ENCODE peak calls at places on chromosome 22, in nine cellular contexts. N, H, Q, K, B, P, J, A and O are unnamed samples.

GRCh38 chr22:23264610-23265388 is 84.5 kb downstream of the BCR start:
- DNase-seq in J (no peak), P (no peak), N (no peak), H (no peak), B (no peak), K (no peak), A (no peak), Q (no peak), O (no peak)

GRCh38 chr22:40107244-40107643 is 70.5 kb upstream of the TNRC6B start:
- DNase-seq in B (no peak), A (no peak), H (no peak), Q (no peak), J (no peak), P (peak), K (no peak), N (peak), O (no peak)

GRCh38 chr22:28801845-28802594 is 1.7 kb upstream of the XBP1 start:
- DNase-seq in K (no peak), J (no peak), B (no peak), Q (no peak), N (no peak), P (no peak), H (no peak), A (peak), O (peak)

GRCh38 chr22:38214248-38215056 is 12.7 kb downstream of the MAFF start:
- DNase-seq in J (peak), B (peak), P (peak), N (no peak), A (peak), H (peak), K (no peak), Q (peak), O (no peak)

GRCh38 chr22:49420651-49421050 is 407.0 kb downstream of the BRD1 start:
- DNase-seq in A (no peak), Q (no peak), N (no peak), H (no peak), P (no peak), B (no peak), J (no peak), K (no peak), O (no peak)

GRCh38 chr22:45310331-45311032 is 748 bp downstream of the FAM118A start:
- DNase-seq in Q (peak), A (no peak), N (no peak), J (no peak), H (no peak), B (no peak), K (no peak), P (no peak), O (peak)

GRCh38 chr22:25176799-25177198 is 22.9 kb upstream of the CRYBB3 start:
- DNase-seq in P (no peak), K (no peak), A (peak), Q (no peak), H (no peak), J (no peak), N (no peak), B (no peak), O (no peak)

GRCh38 chr22:42862045-42862734 is 5.1 kb upstream of the ARFGAP3 start:
- DNase-seq in B (no peak), H (no peak), Q (no peak), J (no peak), A (no peak), P (no peak), K (no peak), N (peak), O (no peak)

GRCh38 chr22:48798281-48799226 is 1029.1 kb downstream of the BRD1 start:
- DNase-seq in A (no peak), Q (peak), N (no peak), P (no peak), K (no peak), H (no peak), B (no peak), J (no peak), O (no peak)

GRCh38 chr22:35198738-35199137 is 58.6 kb upstream of the HMGXB4 start:
- DNase-seq in Q (no peak), H (no peak), K (no peak), J (no peak), N (no peak), P (no peak), B (no peak), A (no peak), O (no peak)

GRCh38 chr22:50206599-50206998 is 5.8 kb downstream of the SELENOO start:
- DNase-seq in N (peak), P (peak), K (peak), H (peak), Q (peak), A (peak), J (no peak), B (peak), O (peak)

GRCh38 chr22:22037740-22038139 is 55.2 kb upstream of the TOP3B start:
- DNase-seq in B (no peak), A (no peak), Q (no peak), H (peak), J (no peak), K (no peak), N (peak), P (peak), O (peak)

GRCh38 chr22:23520875-23521441 is 59.1 kb downstream of the IGLL1 start:
- DNase-seq in P (peak), Q (peak), A (peak), H (no peak), J (no peak), N (no peak), K (no peak), B (peak), O (peak)

GRCh38 chr22:49502126-49502826 is 325.4 kb downstream of the BRD1 start:
- DNase-seq in J (no peak), Q (no peak), P (no peak), N (no peak), K (no peak), H (no peak), A (no peak), B (no peak), O (no peak)

GRCh38 chr22:50286701-50287318 is 16.6 kb upstream of the MAPK11 start:
- DNase-seq in N (no peak), B (no peak), A (no peak), J (no peak), K (no peak), Q (no peak), P (no peak), H (no peak), O (no peak)

GRCh38 chr22:30857103-30857502 is 111.5 kb downstream of the MORC2 start:
- DNase-seq in H (peak), B (no peak), P (no peak), K (no peak), Q (no peak), A (no peak), J (no peak), N (no peak), O (no peak)

GRCh38 chr22:27982630-27983180 is 63.6 kb upstream of the PITPNB start:
- DNase-seq in H (no peak), P (no peak), J (no peak), N (no peak), Q (no peak), B (no peak), K (no peak), A (no peak), O (no peak)

GRCh38 chr22:39658367-39658766 is 87.8 kb downstream of the CACNA1I start:
- DNase-seq in K (no peak), A (no peak), N (no peak), B (no peak), P (no peak), H (no peak), Q (no peak), J (peak), O (no peak)

GRCh38 chr22:31857247-31857646 is 87.1 kb upstream of the YWHAH start:
- DNase-seq in Q (peak), A (no peak), B (peak), N (no peak), K (no peak), J (no peak), H (peak), P (no peak), O (no peak)

GRCh38 chr22:29811377-29811776 is 26.7 kb downstream of the ASCC2 start:
- DNase-seq in B (no peak), H (no peak), Q (no peak), J (no peak), K (no peak), A (no peak), N (no peak), P (no peak), O (no peak)

GRCh38 chr22:20953668-20954500 is 13.2 kb upstream of the AIFM3 start:
- DNase-seq in B (no peak), K (no peak), A (no peak), P (no peak), N (peak), J (no peak), Q (no peak), H (no peak), O (no peak)

GRCh38 chr22:37731804-37732471 is 35.1 kb downstream of the TRIOBP start:
- DNase-seq in J (no peak), A (no peak), Q (no peak), P (no peak), B (no peak), K (no peak), H (no peak), N (no peak), O (no peak)

GRCh38 chr22:44100411-44100810 is 76.3 kb downstream of the PARVB start:
- DNase-seq in K (no peak), B (no peak), H (no peak), J (no peak), A (no peak), Q (no peak), N (no peak), P (no peak), O (no peak)

GRCh38 chr22:46696225-46696518 is 41.9 kb downstream of the CERK start:
- DNase-seq in P (no peak), N (no peak), J (no peak), B (no peak), Q (no peak), K (no peak), A (no peak), H (no peak), O (no peak)

GRCh38 chr22:22552630-22553029 is 6.4 kb downstream of the PRAME start:
- DNase-seq in Q (no peak), N (no peak), A (no peak), J (no peak), B (peak), P (peak), K (no peak), H (no peak), O (no peak)

GRCh38 chr22:35170716-35171697 is 86.3 kb upstream of the HMGXB4 start:
- DNase-seq in B (no peak), A (no peak), Q (no peak), P (no peak), K (no peak), H (no peak), J (no peak), N (no peak), O (no peak)